ENCODE peak calls at places on chromosomes 12 and 14, in four cellular contexts. M, E, L and N are unnamed samples.

GRCh38 chr12:88889326-88890110 is 309.2 kb upstream of the KITLG start:
- DNase-seq in M (peak; percentile 63), E (no peak), L (peak; percentile 36), N (no peak)

GRCh38 chr12:133010657-133011297 is 24.6 kb downstream of the ZNF26 start:
- DNase-seq in M (no peak), E (no peak), L (no peak), N (no peak)

GRCh38 chr12:132194056-132194455 is 49.8 kb downstream of the NOC4L start:
- DNase-seq in M (no peak), E (no peak), L (no peak), N (no peak)

GRCh38 chr12:115507951-115508722 is 769.4 kb downstream of the MED13L start:
- DNase-seq in M (no peak), E (peak; percentile 40), L (no peak), N (no peak)

GRCh38 chr12:5977556-5977955 is 32.5 kb upstream of the ANO2 start:
- DNase-seq in M (no peak), E (no peak), L (no peak), N (no peak)

GRCh38 chr12:130710001-130710732 is 5.9 kb downstream of the RIMBP2 start:
- DNase-seq in M (no peak), E (no peak), L (no peak), N (no peak)

GRCh38 chr14:96297999-96298398 is 42.0 kb downstream of the BDKRB1 start:
- DNase-seq in M (no peak), E (no peak), L (no peak), N (no peak)

GRCh38 chr14:77641207-77641533 is 24.7 kb upstream of the SPTLC2 start:
- DNase-seq in M (no peak), E (no peak), L (no peak), N (no peak)

GRCh38 chr14:52987514-52987913 is 36.7 kb upstream of the FERMT2 start:
- DNase-seq in M (peak; percentile 29), E (no peak), L (no peak), N (no peak)

GRCh38 chr12:46436741-46437140 is 64.2 kb upstream of the SLC38A2 start:
- DNase-seq in M (no peak), E (no peak), L (no peak), N (no peak)

GRCh38 chr12:2284857-2285256 is 232.1 kb downstream of the CACNA1C start:
- DNase-seq in M (peak; percentile 70), E (peak; percentile 70), L (peak; percentile 58), N (no peak)

GRCh38 chr12:108825205-108825950 is 32.0 kb downstream of the SSH1 start:
- DNase-seq in M (peak; percentile 74), E (no peak), L (no peak), N (no peak)

GRCh38 chr12:86174188-86174587 is 82.0 kb downstream of the MGAT4C start:
- DNase-seq in M (no peak), E (no peak), L (no peak), N (no peak)

GRCh38 chr12:93518725-93519124 is 51.4 kb downstream of the MRPL42 start:
- DNase-seq in M (peak; percentile 65), E (no peak), L (no peak), N (no peak)

GRCh38 chr12:44101470-44101869 is 265.6 kb downstream of the TMEM117 start:
- DNase-seq in M (no peak), E (no peak), L (no peak), N (no peak)

GRCh38 chr12:95506707-95507523 is 33.0 kb downstream of the METAP2 start:
- DNase-seq in M (no peak), E (no peak), L (no peak), N (no peak)

GRCh38 chr14:76926521-76927251 is 100.5 kb downstream of the LRRC74A start:
- DNase-seq in M (no peak), E (no peak), L (no peak), N (no peak)

GRCh38 chr12:124024263-124024678 is 51.3 kb downstream of the ZNF664 start:
- DNase-seq in M (no peak), E (no peak), L (peak; percentile 43), N (peak; percentile 50)

GRCh38 chr14:33909380-33910084 is 41.3 kb downstream of the EGLN3 start:
- DNase-seq in M (no peak), E (no peak), L (no peak), N (no peak)

GRCh38 chr14:23550827-23551265 is 719 bp downstream of the ZFHX2 start:
- DNase-seq in M (no peak), E (peak; percentile 60), L (no peak), N (no peak)

GRCh38 chr12:48995061-48995879 is 3.9 kb downstream of the DDN start:
- DNase-seq in M (peak; percentile 48), E (peak; percentile 88), L (peak; percentile 63), N (peak; percentile 61)
- H3K4me1 ChIP-seq in M (peaks cover 40% of the 10 kb centered on the region), E (peaks cover 41% of the 10 kb centered on the region), L (peaks cover 17% of the 10 kb centered on the region), N (peaks cover 5% of the 10 kb centered on the region)

DNA sequence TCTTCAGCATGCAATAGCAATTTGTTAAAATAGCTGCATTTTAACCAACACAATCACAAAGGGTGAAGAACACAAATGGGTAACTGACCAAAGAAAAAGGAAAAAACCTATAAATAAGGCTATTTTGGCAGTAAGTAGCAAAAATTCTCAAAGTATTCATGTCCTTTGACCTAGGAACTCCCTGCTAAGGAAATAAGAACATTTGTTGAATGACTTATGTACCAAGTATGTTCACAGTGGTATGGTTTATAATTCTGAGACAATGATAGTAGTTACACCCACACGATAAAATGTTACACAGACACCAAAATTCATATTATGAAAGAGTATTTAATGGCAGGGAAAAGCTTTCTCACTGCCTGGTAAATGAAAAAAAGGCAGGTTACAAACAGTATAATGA is 16.9 kb downstream of the CCDC88C start:
- DNase-seq in M (peak; percentile 34), E (no peak), L (no peak), N (no peak)
- H3K4me1 ChIP-seq in M (no peaks in the 10 kb centered on the region), E (peaks cover 79% of the 10 kb centered on the region), L (peaks cover 11% of the 10 kb centered on the region), N (peaks cover 15% of the 10 kb centered on the region)

GRCh38 chr14:69087061-69087461 is 65.9 kb downstream of the DCAF5 start:
- DNase-seq in M (peak; percentile 62), E (no peak), L (peak; percentile 42), N (no peak)
- H3K4me1 ChIP-seq in M (peaks cover 3% of the 10 kb centered on the region), E (peaks cover 13% of the 10 kb centered on the region), L (peaks cover 35% of the 10 kb centered on the region), N (peaks cover 13% of the 10 kb centered on the region)

DNA sequence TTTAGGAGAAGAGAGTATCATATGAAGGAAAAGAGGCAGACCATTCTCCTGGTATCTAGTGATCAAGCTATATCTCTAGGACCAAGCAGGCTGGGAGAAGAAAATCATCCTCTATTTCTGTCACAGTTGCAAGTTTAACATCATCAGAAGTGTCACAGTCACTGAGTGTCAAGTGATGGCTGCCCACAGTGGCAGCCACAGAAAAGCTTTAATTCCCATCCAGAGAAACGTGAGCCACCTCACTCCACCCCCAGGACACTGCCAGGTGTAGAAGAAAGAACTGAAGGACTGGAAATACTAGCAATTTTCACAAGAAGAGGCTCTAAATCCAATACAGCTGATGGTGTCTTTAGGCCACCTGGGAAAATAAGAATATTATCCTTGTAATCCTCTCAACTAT is 181.7 kb downstream of the NUAK1 start:
- DNase-seq in M (no peak), E (no peak), L (no peak), N (no peak)
- H3K4me1 ChIP-seq in M (peaks cover 14% of the 10 kb centered on the region), E (peaks cover 6% of the 10 kb centered on the region), L (peaks cover 32% of the 10 kb centered on the region), N (peaks cover 10% of the 10 kb centered on the region)

DNA sequence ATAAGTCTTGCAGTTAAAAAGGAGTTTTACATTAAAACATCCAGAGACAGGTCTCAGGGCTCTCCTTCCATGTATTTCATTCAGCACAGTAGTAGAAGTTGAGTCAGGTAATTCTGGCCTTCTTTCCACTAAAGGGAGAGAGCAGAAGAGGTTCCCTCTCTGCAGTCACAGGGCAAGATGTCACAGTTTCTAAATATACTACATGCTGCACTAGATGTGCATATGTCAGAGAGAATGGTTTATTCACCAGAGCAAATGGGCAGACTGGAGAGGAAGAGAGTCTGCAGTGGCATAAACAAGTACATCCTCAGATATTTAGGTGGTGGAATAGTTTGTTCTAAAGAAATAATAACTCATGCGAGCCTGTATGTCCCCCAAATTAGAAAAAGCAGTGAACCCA is 132.0 kb downstream of the KICS2 start:
- DNase-seq in M (no peak), E (no peak), L (no peak), N (no peak)
- H3K4me1 ChIP-seq in M (peaks cover 23% of the 10 kb centered on the region), E (peaks cover 36% of the 10 kb centered on the region), L (peaks cover 24% of the 10 kb centered on the region), N (peaks cover 33% of the 10 kb centered on the region)